ENCODE peak calls at places on chromosomes 7 and 10, in five cellular contexts. D is NB4, N is upper lobe of right lung, C is body of pancreas, P is A549. A is an unnamed sample.

GRCh38 chr10:116124777-116125176 is 148.2 kb downstream of the GFRA1 start:
- DNase-seq in D (no peak), N (no peak), C (no peak), P (no peak), A (no peak)

GRCh38 chr10:48759113-48759901 is 74.6 kb downstream of the WDFY4 start:
- DNase-seq in D (peak; percentile 66), N (no peak), C (no peak), P (no peak), A (no peak)

GRCh38 chr10:102234866-102235597 is 6.3 kb downstream of the PITX3 start:
- DNase-seq in C (no peak), N (no peak), D (no peak), P (no peak), A (no peak)

GRCh38 chr10:15453921-15454320 is 82.8 kb upstream of the FAM171A1 start:
- DNase-seq in N (no peak), P (no peak), C (no peak), D (no peak), A (no peak)

GRCh38 chr7:70812511-70812910 is 319.4 kb upstream of the GALNT17 start:
- DNase-seq in D (no peak), C (no peak), N (no peak), P (no peak), A (no peak)

GRCh38 chr7:79653136-79653631 is 199.7 kb upstream of the MAGI2 start:
- DNase-seq in C (no peak), D (no peak), P (no peak), N (no peak), A (peak; percentile 3)

GRCh38 chr7:73438547-73439245 is 5.1 kb downstream of the FZD9 start:
- DNase-seq in D (no peak), C (no peak), N (no peak), P (no peak), A (no peak)

GRCh38 chr10:75272896-75273295 is 37.1 kb upstream of the COMTD1 start:
- DNase-seq in P (no peak), N (no peak), D (no peak), C (peak; percentile 51), A (no peak)

GRCh38 chr7:128017880-128018845 is 13.1 kb downstream of the LRRC4 start:
- DNase-seq in C (peak; percentile 38), D (no peak), N (no peak), P (no peak), A (peak; percentile 93)

GRCh38 chr10:59012839-59013238 is 163.6 kb upstream of the PHYHIPL start:
- DNase-seq in C (no peak), N (no peak), P (no peak), D (no peak), A (no peak)

GRCh38 chr10:71829171-71829570 is 21.9 kb downstream of the PSAP start:
- DNase-seq in N (no peak), C (no peak), D (peak; percentile 85), P (no peak), A (no peak)

GRCh38 chr7:19930051-19930450 is 156.6 kb upstream of the TMEM196 start:
- DNase-seq in N (no peak), D (no peak), C (no peak), P (no peak), A (peak; percentile 13)

GRCh38 chr10:26725837-26726727 is 28.6 kb downstream of the PDSS1 start:
- DNase-seq in N (peak; percentile 76), C (peak; percentile 70), D (peak; percentile 57), P (peak; percentile 18), A (peak; percentile 73)

GRCh38 chr7:134827889-134828288 is 48.5 kb downstream of the CALD1 start:
- DNase-seq in N (no peak), D (no peak), P (no peak), C (no peak), A (no peak)

GRCh38 chr10:127977368-127978009 is 70.6 kb downstream of the PTPRE start:
- DNase-seq in C (peak; percentile 53), P (no peak), D (peak; percentile 72), N (peak; percentile 80), A (peak; percentile 52)

GRCh38 chr10:30383366-30383765 is 34.3 kb upstream of the MTPAP start:
- DNase-seq in C (no peak), N (no peak), D (no peak), P (no peak), A (no peak)

GRCh38 chr7:23490357-23491131 is 20.3 kb upstream of the IGF2BP3 start:
- DNase-seq in C (peak; percentile 22), P (no peak), D (peak; percentile 75), N (peak; percentile 73), A (no peak)
- TF ChIP-seq CTCF in C (no peak), P (no peak), D (no peak), N (no peak), A (no peak)

DNA sequence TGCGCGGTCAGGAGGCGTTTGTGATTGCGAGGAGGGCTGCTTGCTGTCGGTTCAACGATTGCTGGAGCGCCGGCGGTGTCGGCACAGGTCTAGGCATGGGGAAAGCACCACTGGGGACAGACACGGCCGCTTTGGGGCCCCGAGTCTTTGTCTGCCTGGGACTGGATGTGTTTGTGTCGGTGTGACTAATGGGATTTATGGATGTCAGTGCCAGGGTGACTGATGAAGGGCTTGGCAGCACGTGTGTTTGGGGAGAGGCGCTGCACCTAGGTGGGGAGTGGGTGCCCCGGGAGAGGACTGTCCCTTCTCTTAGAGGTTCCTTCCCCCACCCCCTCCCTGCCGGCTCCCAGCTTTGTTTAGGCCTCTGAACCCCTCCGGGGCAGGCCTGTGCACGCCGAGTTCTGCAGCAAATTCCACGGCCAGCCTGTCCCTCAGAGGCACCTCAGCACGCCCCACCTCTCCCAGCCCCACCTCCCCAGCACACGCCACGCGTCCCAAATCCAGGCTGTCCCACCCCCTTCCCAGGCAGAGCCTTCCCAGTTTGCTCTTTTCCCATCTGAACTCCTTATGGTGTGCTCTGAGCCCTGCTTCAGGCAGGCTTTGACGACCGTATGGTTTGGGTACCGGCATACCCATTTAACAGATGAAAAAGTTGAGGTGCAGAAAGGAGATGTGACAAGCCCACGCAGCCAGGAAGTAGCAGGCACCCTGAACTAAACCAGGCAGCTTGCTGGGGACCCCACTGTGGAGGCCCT is 6.4 kb upstream of the TNRC18 start:
- DNase-seq in D (no peak), P (no peak), N (no peak), C (peak; percentile 49), A (peak; percentile 94)
- H3K4me3 ChIP-seq in D (peak overlapping the region; percentile 78), P (no peak overlapping the region), N (peak overlapping the region; percentile 83), C (no peak overlapping the region), A (peak overlapping the region; percentile 81)

GRCh38 chr7:26368542-26368941 is 76.9 kb downstream of the SNX10 start:
- DNase-seq in P (no peak), C (no peak), D (no peak), N (no peak), A (no peak)
- TF ChIP-seq CTCF in P (peak; percentile 47), C (no peak), D (no peak), N (no peak), A (no peak)

DNA sequence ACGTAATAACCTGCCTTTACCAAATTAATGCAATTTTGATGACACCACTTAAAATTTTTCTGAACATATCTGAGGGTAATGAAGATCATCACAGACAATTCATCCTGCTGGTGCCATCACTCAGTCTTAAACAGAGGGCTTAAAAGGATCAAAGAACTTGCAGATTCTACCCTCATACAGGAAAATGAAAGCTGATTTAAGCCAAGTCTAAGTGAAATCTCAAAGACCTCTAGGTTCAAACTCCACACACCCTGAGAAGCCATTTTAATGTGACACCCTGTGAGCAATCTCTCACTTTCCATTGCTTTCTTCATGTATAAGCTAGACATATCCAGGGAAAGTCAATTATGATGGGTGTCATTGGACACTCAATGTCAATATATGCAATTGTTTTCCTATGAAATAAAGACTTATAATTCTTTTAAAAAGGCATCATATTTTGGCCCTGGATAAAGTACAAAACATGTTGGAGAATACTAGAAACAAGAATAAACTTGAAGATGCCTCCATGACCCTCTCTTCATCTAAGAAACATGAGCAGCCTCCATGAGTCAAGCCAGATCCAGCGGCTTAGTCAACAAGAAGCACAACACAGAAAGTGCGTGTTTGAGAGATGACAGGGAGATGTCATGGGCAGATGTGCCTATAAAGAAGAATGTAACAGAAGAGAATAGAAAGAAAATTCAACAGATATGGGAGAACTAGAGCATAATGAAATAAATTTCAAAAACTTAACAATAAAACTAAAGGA is 291.9 kb downstream of the PARD3 start:
- DNase-seq in P (no peak), N (no peak), D (no peak), C (no peak), A (peak; percentile 93)
- H3K4me3 ChIP-seq in P (peak overlapping the region; percentile 15), N (no peak overlapping the region), D (no peak overlapping the region), C (no peak overlapping the region), A (no peak overlapping the region)